ENCODE peak calls at places on chromosomes 7 and 10, in eight cellular contexts. One of them, this sample, is unnamed.

GRCh38 chr7:142868188-142868811 is 13.4 kb downstream of the EPHB6 start:
- DNase-seq in psoas muscle: peak; percentile 43
- DNase-seq in CD8-positive, alpha-beta memory T cell: no peak
- DNase-seq in RPMI7951: no peak
- DNase-seq in NCI-H1105 treated with DMSO at 0.1 percent for 48 hours: no peak
- DNase-seq in Panc1: no peak
- DNase-seq in EL: no peak
- DNase-seq in DMS153: no peak
- DNase-seq in this sample: no peak

GRCh38 chr10:17838080-17838634 is 29.0 kb downstream of the MRC1 start:
- DNase-seq in EL: no peak
- DNase-seq in Panc1: no peak
- DNase-seq in DMS153: no peak
- DNase-seq in NCI-H1105 treated with DMSO at 0.1 percent for 48 hours: no peak
- DNase-seq in psoas muscle: no peak
- DNase-seq in CD8-positive, alpha-beta memory T cell: no peak
- DNase-seq in RPMI7951: no peak
- DNase-seq in this sample: no peak

GRCh38 chr7:24858108-24858977 is 101.1 kb upstream of the GSDME start:
- DNase-seq in RPMI7951: no peak
- DNase-seq in Panc1: no peak
- DNase-seq in psoas muscle: no peak
- DNase-seq in DMS153: no peak
- DNase-seq in EL: no peak
- DNase-seq in CD8-positive, alpha-beta memory T cell: no peak
- DNase-seq in NCI-H1105 treated with DMSO at 0.1 percent for 48 hours: no peak
- DNase-seq in this sample: no peak

GRCh38 chr7:152663926-152664325 is 12.0 kb downstream of the XRCC2 start:
- DNase-seq in EL: no peak
- DNase-seq in DMS153: no peak
- DNase-seq in psoas muscle: no peak
- DNase-seq in CD8-positive, alpha-beta memory T cell: no peak
- DNase-seq in Panc1: no peak
- DNase-seq in NCI-H1105 treated with DMSO at 0.1 percent for 48 hours: no peak
- DNase-seq in RPMI7951: no peak
- DNase-seq in this sample: no peak

GRCh38 chr10:62121197-62121550 is 147.5 kb downstream of the RTKN2 start:
- DNase-seq in Panc1: no peak
- DNase-seq in psoas muscle: no peak
- DNase-seq in RPMI7951: no peak
- DNase-seq in CD8-positive, alpha-beta memory T cell: no peak
- DNase-seq in EL: no peak
- DNase-seq in NCI-H1105 treated with DMSO at 0.1 percent for 48 hours: no peak
- DNase-seq in DMS153: no peak
- DNase-seq in this sample: no peak

GRCh38 chr10:10830316-10831061 is 187.2 kb upstream of the CELF2 start:
- DNase-seq in NCI-H1105 treated with DMSO at 0.1 percent for 48 hours: no peak
- DNase-seq in Panc1: no peak
- DNase-seq in psoas muscle: no peak
- DNase-seq in RPMI7951: peak; percentile 39
- DNase-seq in DMS153: no peak
- DNase-seq in CD8-positive, alpha-beta memory T cell: no peak
- DNase-seq in EL: peak; percentile 83
- DNase-seq in this sample: no peak

GRCh38 chr7:141198191-141198958 is 124.5 kb downstream of the TMEM178B start:
- DNase-seq in Panc1: no peak
- DNase-seq in psoas muscle: no peak
- DNase-seq in NCI-H1105 treated with DMSO at 0.1 percent for 48 hours: no peak
- DNase-seq in CD8-positive, alpha-beta memory T cell: no peak
- DNase-seq in RPMI7951: peak; percentile 61
- DNase-seq in EL: peak; percentile 31
- DNase-seq in DMS153: no peak
- DNase-seq in this sample: no peak

GRCh38 chr10:110363572-110364411 is 59.1 kb upstream of the SMNDC1 start:
- DNase-seq in CD8-positive, alpha-beta memory T cell: no peak
- DNase-seq in psoas muscle: no peak
- DNase-seq in EL: no peak
- DNase-seq in DMS153: no peak
- DNase-seq in NCI-H1105 treated with DMSO at 0.1 percent for 48 hours: no peak
- DNase-seq in Panc1: no peak
- DNase-seq in RPMI7951: no peak
- DNase-seq in this sample: no peak

GRCh38 chr10:72597897-72598296 is 28.0 kb downstream of the MICU1 start:
- DNase-seq in RPMI7951: no peak
- DNase-seq in psoas muscle: no peak
- DNase-seq in Panc1: no peak
- DNase-seq in DMS153: no peak
- DNase-seq in EL: peak; percentile 13
- DNase-seq in NCI-H1105 treated with DMSO at 0.1 percent for 48 hours: no peak
- DNase-seq in CD8-positive, alpha-beta memory T cell: no peak
- DNase-seq in this sample: no peak